ENCODE peak calls at places on chromosomes 7 and 10, in seven cellular contexts. X, V, P, O, Y, S and Q are unnamed samples.

GRCh38 chr10:129405389-129405788 is 61.7 kb upstream of the MGMT start:
- DNase-seq in X (no peak), V (no peak), P (no peak), O (no peak), Y (no peak), S (no peak), Q (no peak)

GRCh38 chr7:159030490-159031134 is 114.1 kb downstream of the VIPR2 start:
- DNase-seq in X (peak; percentile 83), V (peak; percentile 46), P (peak; percentile 60), O (peak; percentile 97), Y (peak; percentile 40), S (peak; percentile 56), Q (no peak)

GRCh38 chr10:62803993-62804383 is 532 bp upstream of the ADO start:
- DNase-seq in X (no peak), V (no peak), P (no peak), O (no peak), Y (no peak), S (no peak), Q (no peak)

GRCh38 chr10:116226053-116226452 is 47.0 kb downstream of the GFRA1 start:
- DNase-seq in X (no peak), V (no peak), P (no peak), O (no peak), Y (no peak), S (no peak), Q (no peak)

GRCh38 chr10:2798340-2798739 is 269.0 kb upstream of the PFKP start:
- DNase-seq in X (no peak), V (no peak), P (no peak), O (no peak), Y (no peak), S (no peak), Q (no peak)

GRCh38 chr7:122884186-122884585 is 2.1 kb downstream of the CADPS2 start:
- DNase-seq in X (no peak), V (no peak), P (no peak), O (no peak), Y (no peak), S (no peak), Q (no peak)

GRCh38 chr7:5470721-5471311 is 47.2 kb upstream of the TNRC18 start:
- DNase-seq in X (peak; percentile 84), V (no peak), P (no peak), O (no peak), Y (no peak), S (no peak), Q (no peak)

GRCh38 chr7:130974794-130975193 is 240.8 kb upstream of the KLF14 start:
- DNase-seq in X (no peak), V (no peak), P (no peak), O (no peak), Y (no peak), S (no peak), Q (no peak)

GRCh38 chr10:52256832-52257691 is 57.0 kb upstream of the DKK1 start:
- DNase-seq in X (no peak), V (no peak), P (no peak), O (no peak), Y (no peak), S (peak; percentile 9), Q (no peak)

GRCh38 chr10:59155556-59155955 is 20.9 kb upstream of the PHYHIPL start:
- DNase-seq in X (no peak), V (no peak), P (no peak), O (no peak), Y (no peak), S (no peak), Q (no peak)

GRCh38 chr10:29798876-29799690 is 164.3 kb upstream of the SVIL start:
- DNase-seq in X (no peak), V (no peak), P (no peak), O (no peak), Y (no peak), S (no peak), Q (no peak)

DNA sequence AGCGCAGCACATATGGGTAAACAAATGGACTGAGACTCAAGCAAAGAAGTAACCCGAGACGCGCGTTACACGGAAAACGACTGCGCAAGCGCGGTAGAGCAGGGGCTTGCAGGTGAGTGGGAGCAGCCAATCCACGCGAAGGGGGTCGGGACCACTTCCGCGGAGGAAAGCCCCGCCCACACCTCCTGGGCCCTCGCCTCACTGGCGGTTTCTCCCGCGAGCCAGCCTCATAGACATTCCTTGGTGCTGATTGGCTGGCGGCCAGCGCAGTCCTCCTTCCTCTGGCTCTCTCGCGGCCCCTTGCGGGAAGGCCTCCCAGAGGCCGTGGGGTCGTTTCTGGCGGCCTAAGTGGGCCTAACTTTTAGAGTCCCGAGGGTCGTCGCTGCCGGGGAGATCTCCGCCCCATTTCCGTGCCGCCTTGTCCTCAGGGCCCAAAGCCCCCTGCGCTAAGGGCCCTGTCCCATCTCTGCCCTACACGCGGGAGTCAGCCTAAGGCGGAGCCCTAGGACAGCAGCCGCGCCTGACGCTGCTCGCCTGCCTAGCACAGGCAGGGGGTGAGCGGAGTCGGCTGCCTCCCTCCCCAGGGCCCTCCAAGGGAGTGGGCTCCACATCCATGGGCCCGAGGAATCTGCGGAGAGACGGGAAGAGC is 9.1 kb upstream of the FXYD4 start:
- DNase-seq in X (peak; percentile 97), V (no peak), P (peak; percentile 92), O (peak; percentile 98), Y (peak; percentile 98), S (peak; percentile 97), Q (peak; percentile 98)
- TF ChIP-seq CTCF in X (peak; percentile 43), V (no peak), P (no peak), O (peak; percentile 28), Y (peak; percentile 56), S (peak; percentile 42), Q (peak; percentile 58)

DNA sequence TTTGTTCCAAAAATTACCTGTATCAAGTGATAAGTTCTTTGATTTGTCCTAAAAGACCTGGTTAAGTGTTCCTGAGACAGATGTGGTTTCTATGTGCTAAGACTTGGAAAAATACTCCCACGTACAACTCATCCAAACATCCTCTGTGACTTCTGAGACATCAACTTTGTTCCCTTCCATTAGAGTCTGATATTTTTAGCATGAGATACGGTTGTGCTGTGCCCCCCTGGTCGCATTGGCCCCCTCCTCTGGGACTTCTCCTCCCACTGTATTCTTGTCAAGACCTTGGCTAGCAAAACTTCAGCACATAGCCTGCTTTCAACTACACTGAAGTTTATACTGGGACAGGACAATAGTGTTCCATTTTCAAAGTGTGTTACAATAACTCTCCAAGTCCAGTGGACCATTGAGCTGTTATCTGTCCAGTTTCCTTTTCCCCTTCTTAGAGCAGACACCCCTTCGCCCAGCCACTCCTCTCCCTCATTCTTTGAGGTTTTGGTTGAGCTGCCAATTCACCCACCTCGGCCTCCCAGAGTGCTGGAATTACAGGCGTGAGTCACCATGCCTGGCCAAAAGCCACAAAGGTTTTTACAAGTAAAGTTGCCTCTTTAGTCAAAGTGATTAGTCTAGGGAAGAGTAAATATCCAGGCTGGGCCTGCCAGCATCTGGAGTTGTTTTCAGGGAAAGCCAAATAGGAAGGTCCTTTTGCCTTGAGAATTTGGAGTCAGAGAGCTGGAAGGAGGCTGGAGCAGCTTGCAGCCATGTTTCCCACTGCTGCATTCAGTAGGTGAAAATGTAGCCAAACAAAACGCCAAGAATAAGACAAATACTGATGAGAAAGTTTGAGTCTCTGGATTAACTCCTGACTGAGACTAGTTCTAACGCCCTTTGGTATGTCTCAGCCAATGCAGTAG is 17.8 kb upstream of the PDLIM1 start:
- DNase-seq in X (peak; percentile 94), V (peak; percentile 68), P (peak; percentile 87), O (no peak), Y (peak; percentile 80), S (peak; percentile 90), Q (no peak)
- TF ChIP-seq POLR2AphosphoS5 in X (peak; percentile 53), V (no peak), P (no peak), O (peak; percentile 73), Y (no peak), S (peak; percentile 72), Q (no peak)

GRCh38 chr10:79272353-79272752 is 74.9 kb upstream of the PPIF start:
- DNase-seq in X (peak; percentile 92), V (no peak), P (no peak), O (no peak), Y (no peak), S (no peak), Q (no peak)
- H3K4me1 ChIP-seq in X (peaks cover 100% of the 10 kb centered on the region), V (no peaks in the 10 kb centered on the region), P (peaks cover 86% of the 10 kb centered on the region), O (peaks cover 99% of the 10 kb centered on the region), Y (peaks cover 28% of the 10 kb centered on the region), S (peaks cover 24% of the 10 kb centered on the region), Q (peaks cover 64% of the 10 kb centered on the region)

DNA sequence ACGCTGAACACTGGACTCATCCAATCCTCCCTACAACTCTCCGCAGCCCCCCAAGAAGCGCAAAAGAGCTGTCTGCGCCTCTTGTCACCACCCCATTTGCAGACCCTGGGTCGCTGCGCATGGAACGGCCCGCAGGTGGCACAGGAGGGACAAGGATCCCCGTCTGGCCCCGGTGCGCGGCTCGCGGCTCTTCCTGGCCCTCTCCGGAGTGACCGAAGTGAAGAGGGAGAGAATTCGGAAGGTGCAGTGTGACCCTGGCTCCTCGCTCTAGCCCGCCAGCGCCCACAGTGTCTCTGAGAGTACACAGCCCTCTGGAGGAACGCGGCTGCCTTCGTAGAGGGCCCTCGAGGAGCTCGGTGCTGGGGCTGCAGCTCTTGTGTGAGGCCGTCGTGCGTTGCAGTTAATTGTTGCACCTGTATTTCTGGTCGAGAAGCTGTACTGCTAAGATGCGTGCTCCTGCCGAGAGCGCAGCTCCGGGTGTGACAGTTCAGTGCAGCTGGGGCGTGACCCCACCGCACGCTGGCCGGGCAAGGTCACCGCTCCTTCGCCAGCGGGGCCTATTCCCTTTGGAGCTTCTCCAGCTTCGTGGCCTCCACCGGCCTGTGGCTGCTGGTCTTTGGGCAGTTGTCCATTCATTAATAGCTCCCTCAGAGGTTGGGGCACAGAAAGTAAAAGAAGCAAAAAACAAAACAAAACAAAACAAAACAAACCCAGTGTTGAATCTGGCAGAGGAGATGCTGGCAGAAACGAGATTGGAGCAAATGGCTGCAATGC is 119.0 kb downstream of the SEC23IP start:
- DNase-seq in X (no peak), V (no peak), P (no peak), O (peak; percentile 18), Y (no peak), S (peak; percentile 37), Q (no peak)
- TF ChIP-seq CTCF in X (no peak), V (peak; percentile 51), P (no peak), O (no peak), Y (no peak), S (no peak), Q (no peak)